ENCODE peak calls at places on chromosome 19, in ten cellular contexts. A is AG09319, Z is AG04450, E is kidney tubule cell, V is AML-193, D is RWPE1, H is midbrain, T is NCI-H1092, K is body of pancreas, X is astrocyte of the spinal cord. R is an unnamed sample.
A peak's percentile ranks its signal among the peaks of the same experiment; 100 is the strongest.

GRCh38 chr19:14566712-14567077 is 5.2 kb downstream of the NDUFB7 start:
- DNase-seq in D (no peak), A (no peak), X (no peak), E (no peak), T (no peak), H (no peak), Z (no peak), K (no peak), V (no peak), R (no peak)

GRCh38 chr19:38989066-38989605 is 13.6 kb upstream of the FBXO17 start:
- DNase-seq in A (no peak), H (no peak), V (no peak), T (no peak), D (no peak), X (peak; percentile 7), Z (no peak), K (peak; percentile 45), E (peak; percentile 67), R (no peak)

GRCh38 chr19:55640043-55640576 is 692 bp upstream of the ZNF580 start:
- DNase-seq in H (peak; percentile 42), X (peak; percentile 59), Z (no peak), K (peak; percentile 64), A (no peak), V (no peak), E (peak; percentile 80), D (no peak), T (peak; percentile 59), R (no peak)

GRCh38 chr19:37346091-37346490 is 24.8 kb upstream of the ZNF527 start:
- DNase-seq in Z (no peak), D (no peak), X (no peak), T (no peak), H (no peak), V (no peak), K (no peak), A (no peak), E (no peak), R (no peak)

GRCh38 chr19:45767410-45767880 is 1.6 kb downstream of the SIX5 start:
- DNase-seq in Z (peak; percentile 69), V (no peak), H (peak; percentile 9), A (peak; percentile 72), D (peak; percentile 75), K (peak; percentile 88), T (no peak), X (peak; percentile 88), E (peak; percentile 68), R (no peak)

GRCh38 chr19:45125360-45125759 is 32.4 kb downstream of the PPP1R37 start:
- DNase-seq in Z (no peak), X (no peak), K (no peak), H (no peak), E (no peak), D (no peak), V (no peak), T (no peak), A (no peak), R (no peak)

GRCh38 chr19:19628499-19629134 is 597 bp upstream of the LPAR2 start:
- DNase-seq in E (peak; percentile 83), X (peak; percentile 42), T (peak; percentile 40), D (peak; percentile 95), K (peak; percentile 86), Z (no peak), A (no peak), H (no peak), V (no peak), R (peak; percentile 91)

GRCh38 chr19:13010038-13010991 is 15.0 kb downstream of the NFIX start:
- DNase-seq in Z (no peak), K (no peak), A (no peak), V (no peak), T (no peak), H (no peak), D (no peak), E (no peak), X (no peak), R (no peak)

GRCh38 chr19:30070198-30070969 is 128.3 kb downstream of the URI1 start:
- DNase-seq in A (no peak), K (no peak), T (no peak), X (no peak), E (no peak), Z (no peak), D (no peak), H (no peak), V (no peak), R (no peak)

GRCh38 chr19:18281082-18282020 is at the start of gene JUND:
- DNase-seq in K (peak; percentile 99), A (peak; percentile 99), T (peak; percentile 93), Z (peak; percentile 94), H (peak; percentile 99), V (peak; percentile 90), X (peak; percentile 99), E (peak; percentile 99), D (peak; percentile 96), R (peak; percentile 98)

GRCh38 chr19:4744451-4745170 is 21.0 kb upstream of the DPP9 start:
- DNase-seq in V (no peak), T (no peak), Z (peak; percentile 73), X (peak; percentile 69), E (peak; percentile 58), H (peak; percentile 3), A (peak; percentile 77), K (peak; percentile 34), D (peak; percentile 74), R (peak; percentile 49)

GRCh38 chr19:14476663-14477401 is 1.7 kb upstream of the PTGER1 start:
- DNase-seq in T (no peak), H (no peak), A (no peak), Z (peak; percentile 41), X (peak; percentile 59), D (peak; percentile 88), V (peak; percentile 6), E (peak; percentile 79), K (no peak), R (peak; percentile 82)

GRCh38 chr19:18364826-18365528 is 21.0 kb upstream of the GDF15 start:
- DNase-seq in V (peak; percentile 26), A (peak; percentile 97), D (peak; percentile 90), E (peak; percentile 99), K (peak; percentile 95), X (peak; percentile 99), H (peak; percentile 7), T (no peak), Z (peak; percentile 97), R (peak; percentile 96)

GRCh38 chr19:49442354-49442753 is 1.0 kb upstream of the SLC17A7 start:
- DNase-seq in D (no peak), T (no peak), A (no peak), Z (no peak), K (no peak), V (no peak), E (no peak), X (no peak), H (no peak), R (no peak)

GRCh38 chr19:29287061-29287460 is 74.1 kb upstream of the UQCRFS1 start:
- DNase-seq in V (no peak), E (no peak), Z (no peak), H (no peak), K (peak; percentile 40), X (no peak), D (no peak), A (no peak), T (peak; percentile 32), R (no peak)

GRCh38 chr19:4288091-4288777 is 9.2 kb downstream of the SHD start:
- DNase-seq in K (no peak), V (no peak), T (no peak), X (no peak), D (peak; percentile 42), H (no peak), A (no peak), E (no peak), Z (no peak), R (no peak)

GRCh38 chr19:38561053-38561606 is 56.6 kb downstream of the MAP4K1 start:
- DNase-seq in E (no peak), Z (no peak), D (no peak), T (no peak), K (no peak), H (no peak), X (no peak), A (no peak), V (no peak), R (no peak)

GRCh38 chr19:33740811-33741396 is 55.8 kb upstream of the KCTD15 start:
- DNase-seq in K (peak; percentile 25), E (peak; percentile 27), X (peak; percentile 9), Z (no peak), H (peak; percentile 4), D (peak; percentile 51), V (peak; percentile 3), T (no peak), A (no peak), R (peak; percentile 27)

GRCh38 chr19:42134671-42135070 is 2.4 kb upstream of the POU2F2 start:
- DNase-seq in K (no peak), H (no peak), Z (no peak), A (no peak), X (no peak), T (no peak), D (no peak), E (no peak), V (no peak), R (no peak)

GRCh38 chr19:58548859-58549663 is 5.2 kb downstream of the TRIM28 start:
- DNase-seq in D (no peak), E (no peak), A (no peak), T (no peak), Z (no peak), V (no peak), K (peak; percentile 11), H (no peak), X (no peak), R (no peak)

GRCh38 chr19:10333758-10334339 is 520 bp upstream of the RAVER1 start:
- DNase-seq in Z (no peak), D (peak; percentile 34), E (no peak), X (peak; percentile 7), A (no peak), V (no peak), K (no peak), H (no peak), T (no peak), R (no peak)

GRCh38 chr19:43780706-43781525 is at the start of gene KCNN4:
- DNase-seq in X (peak; percentile 63), Z (no peak), A (no peak), H (no peak), T (no peak), K (no peak), E (peak; percentile 73), D (peak; percentile 72), V (peak; percentile 43), R (peak; percentile 81)

R was measured in MV-4-11.